ENCODE peak calls at places on chromosomes 13 and 19, in five cellular contexts. A is tibial artery; M is smooth muscle cell of the brain vasculature; N is activated T-helper 2 cell treated with anti-CD3 and anti-CD28 coated beads, Interferon-gamma antibody, Interleukin-2, Interleukin-4, amounts not matched to agents 10 μg/mL and 5 μg/mL and 100 μg/mL, durations not matched to agents 14 hours and 24 hours and 36 hours; I is fibroblast of pulmonary artery. H is an unnamed sample.

GRCh38 chr19:5425260-5425659 is 30.0 kb upstream of the ZNRF4 start:
- DNase-seq in M (no peak), I (no peak), A (no peak), N (no peak), H (no peak)

GRCh38 chr13:44976196-44976595 is 13.1 kb downstream of the NUFIP1 start:
- DNase-seq in N (no peak), I (no peak), M (no peak), A (no peak), H (no peak)

GRCh38 chr19:46610851-46611770 is 10.0 kb downstream of the CALM3 start:
- DNase-seq in A (no peak), N (no peak), M (no peak), I (no peak), H (peak)

GRCh38 chr19:58579473-58580142 is 6.5 kb upstream of the MZF1 start:
- DNase-seq in M (no peak), I (no peak), N (no peak), A (no peak), H (peak)

GRCh38 chr13:29977721-29978120 is 127.3 kb upstream of the UBL3 start:
- DNase-seq in M (no peak), N (no peak), A (no peak), I (no peak), H (no peak)

GRCh38 chr19:1062387-1063029 is 4.5 kb upstream of the ARHGAP45 start:
- DNase-seq in N (no peak), M (no peak), I (no peak), A (no peak), H (no peak)

GRCh38 chr13:80962855-80963254 is 621.9 kb upstream of the SPRY2 start:
- DNase-seq in M (no peak), N (no peak), A (no peak), I (peak), H (no peak)

GRCh38 chr13:73368608-73369007 is 309.8 kb downstream of the KLF5 start:
- DNase-seq in N (no peak), M (no peak), I (no peak), A (no peak), H (no peak)

GRCh38 chr19:962683-963385 is 21.3 kb upstream of the WDR18 start:
- DNase-seq in I (no peak), N (no peak), M (no peak), A (no peak), H (no peak)

GRCh38 chr13:50127017-50127725 is 111.9 kb downstream of the KCNRG start:
- DNase-seq in N (no peak), A (peak), I (peak), M (no peak), H (peak)

GRCh38 chr13:50636007-50636704 is 207.3 kb downstream of the DLEU7 start:
- DNase-seq in M (no peak), A (no peak), N (no peak), I (peak), H (no peak)

GRCh38 chr19:49427855-49428546 is 2.8 kb downstream of the GFY start:
- DNase-seq in I (no peak), N (no peak), M (no peak), A (no peak), H (no peak)

GRCh38 chr19:31297991-31298390 is 51.2 kb downstream of the TSHZ3 start:
- DNase-seq in I (no peak), M (no peak), N (no peak), A (no peak), H (peak)

GRCh38 chr19:28727133-28727834 is 485.7 kb downstream of the UQCRFS1 start:
- DNase-seq in N (peak), A (no peak), I (peak), M (no peak), H (no peak)

GRCh38 chr19:9586764-9587163 is 2.5 kb upstream of the ZNF121 start:
- DNase-seq in N (peak), A (peak), M (no peak), I (peak), H (no peak)

GRCh38 chr19:38190061-38190460 is 34.0 kb downstream of the DPF1 start:
- DNase-seq in A (no peak), I (no peak), N (no peak), M (no peak), H (no peak)

GRCh38 chr19:1489463-1489971 is 633 bp downstream of the PCSK4 start:
- DNase-seq in I (no peak), N (no peak), A (no peak), M (no peak), H (no peak)

GRCh38 chr13:34294483-34295129 is 476.7 kb downstream of the RFC3 start:
- DNase-seq in N (no peak), A (no peak), M (no peak), I (peak), H (no peak)

GRCh38 chr19:14059093-14059480 is 2.8 kb downstream of the PALM3 start:
- DNase-seq in A (no peak), I (no peak), N (no peak), M (no peak), H (no peak)

GRCh38 chr13:71218960-71219359 is 648.0 kb downstream of the DACH1 start:
- DNase-seq in I (no peak), N (no peak), A (no peak), M (no peak), H (no peak)

GRCh38 chr19:55027472-55028337 is 10.4 kb downstream of the GP6 start:
- DNase-seq in I (no peak), A (no peak), N (no peak), M (no peak), H (no peak)

GRCh38 chr19:30324982-30325381 is 47.2 kb upstream of the ZNF536 start:
- DNase-seq in N (no peak), A (no peak), I (no peak), M (no peak), H (peak)

GRCh38 chr13:82627183-82627582 is 1255.1 kb downstream of the SLITRK1 start:
- DNase-seq in A (no peak), M (peak), N (no peak), I (peak), H (no peak)

GRCh38 chr19:16467581-16467980 is 4.2 kb downstream of the EPS15L1 start:
- DNase-seq in N (no peak), M (no peak), I (no peak), A (no peak), H (no peak)

GRCh38 chr19:12938536-12939291 is at the start of gene CALR:
- DNase-seq in A (no peak), N (peak), I (peak), M (no peak), H (no peak)

GRCh38 chr13:22744688-22745452 is 435.9 kb upstream of the SGCG start:
- DNase-seq in M (no peak), I (no peak), N (no peak), A (no peak), H (no peak)

GRCh38 chr13:31012285-31013024 is 80.0 kb downstream of the TEX26 start:
- DNase-seq in M (no peak), A (no peak), N (no peak), I (peak), H (no peak)

GRCh38 chr19:3348042-3348441 is 18.3 kb upstream of the NFIC start:
- DNase-seq in M (no peak), N (no peak), I (no peak), A (no peak), H (no peak)

GRCh38 chr19:15640294-15640903 is at the start of gene CYP4F3:
- DNase-seq in I (no peak), M (no peak), A (peak), N (no peak), H (no peak)

GRCh38 chr13:33262997-33263396 is 22.6 kb downstream of the STARD13 start:
- DNase-seq in N (no peak), M (no peak), A (no peak), I (no peak), H (no peak)

GRCh38 chr13:46184277-46184699 is 2.3 kb upstream of the LCP1 start:
- DNase-seq in M (no peak), N (peak), I (peak), A (no peak), H (no peak)

GRCh38 chr13:39840201-39840600 is 184.7 kb downstream of the COG6 start:
- DNase-seq in A (no peak), I (no peak), N (no peak), M (peak), H (no peak)

GRCh38 chr19:46776927-46777911 is 11.2 kb downstream of the SLC1A5 start:
- DNase-seq in I (no peak), M (no peak), N (no peak), A (no peak), H (no peak)

GRCh38 chr13:113005076-113005865 is 36.3 kb downstream of the MCF2L start:
- DNase-seq in A (no peak), I (no peak), M (no peak), N (no peak), H (no peak)

GRCh38 chr13:26022538-26023292 is 29.1 kb downstream of the SHISA2 start:
- DNase-seq in N (no peak), A (peak), M (no peak), I (peak), H (no peak)

GRCh38 chr13:40341086-40341471 is 325.4 kb downstream of the FOXO1 start:
- DNase-seq in M (no peak), N (no peak), A (no peak), I (peak), H (no peak)

GRCh38 chr13:98103942-98104880 is 38.7 kb upstream of the FARP1 start:
- DNase-seq in A (no peak), M (no peak), I (peak), N (no peak), H (no peak)

GRCh38 chr19:18637644-18638630 is 1.1 kb downstream of the KLHL26 start:
- DNase-seq in I (no peak), N (no peak), A (no peak), M (no peak), H (no peak)

GRCh38 chr13:20977394-20977793 is 74.8 kb upstream of the XPO4 start:
- DNase-seq in I (no peak), M (no peak), A (no peak), N (no peak), H (no peak)

H was measured in ascending aorta.